ENCODE peak calls at places on chromosome 9, in five cellular contexts. H is heart right ventricle, L is left ventricle myocardium inferior, B is transverse colon, J is prostate gland. O is an unnamed sample.

GRCh38 chr9:106864533-106865143 is 1.7 kb downstream of the ZNF462 start:
- DNase-seq in J (no peak), H (no peak), L (no peak), B (no peak), O (no peak)

GRCh38 chr9:81083821-81084512 is 605.4 kb downstream of the TLE1 start:
- DNase-seq in H (no peak), J (no peak), B (no peak), L (no peak), O (no peak)

GRCh38 chr9:77751341-77752091 is 103.4 kb upstream of the GNA14 start:
- DNase-seq in J (peak; percentile 64), H (no peak), B (no peak), L (no peak), O (no peak)

GRCh38 chr9:104144336-104144735 is 50.2 kb downstream of the SMC2 start:
- DNase-seq in L (no peak), J (no peak), H (no peak), B (no peak), O (no peak)

GRCh38 chr9:134868751-134869553 is 11.7 kb upstream of the FCN2 start:
- DNase-seq in J (no peak), H (no peak), B (no peak), L (no peak), O (no peak)

GRCh38 chr9:80605793-80606192 is 1034.0 kb downstream of the TLE4 start:
- DNase-seq in B (no peak), J (no peak), L (no peak), H (no peak), O (no peak)

GRCh38 chr9:113516840-113517577 is 53.5 kb downstream of the RGS3 start:
- DNase-seq in H (no peak), J (no peak), B (peak; percentile 63), L (no peak), O (no peak)

GRCh38 chr9:112555844-112556482 is 69.3 kb downstream of the KIAA1958 start:
- DNase-seq in H (no peak), B (peak; percentile 77), L (no peak), J (no peak), O (peak; percentile 60)

GRCh38 chr9:114685951-114686350 is 4.0 kb upstream of the TEX48 start:
- DNase-seq in B (no peak), J (no peak), L (no peak), H (no peak), O (no peak)

GRCh38 chr9:99118782-99119466 is 14.0 kb downstream of the TGFBR1 start:
- DNase-seq in J (no peak), B (peak; percentile 33), H (no peak), L (no peak), O (no peak)

GRCh38 chr9:110440796-110441195 is 103.1 kb upstream of the TXNDC8 start:
- DNase-seq in B (no peak), J (no peak), H (no peak), L (no peak), O (no peak)

GRCh38 chr9:4292781-4293180 is 7.1 kb downstream of the GLIS3 start:
- DNase-seq in H (no peak), B (no peak), J (no peak), L (no peak), O (no peak)

GRCh38 chr9:114047717-114048116 is 30.4 kb downstream of the AMBP start:
- DNase-seq in B (no peak), J (no peak), L (no peak), H (no peak), O (no peak)

GRCh38 chr9:133935328-133936040 is 56.6 kb downstream of the VAV2 start:
- DNase-seq in L (peak; percentile 78), B (peak; percentile 50), J (no peak), H (peak; percentile 76), O (no peak)

GRCh38 chr9:116318463-116319271 is 165.1 kb downstream of the PAPPA start:
- DNase-seq in J (no peak), H (peak; percentile 43), B (peak; percentile 26), L (peak; percentile 73), O (no peak)

GRCh38 chr9:99752710-99753109 is 69.0 kb upstream of the NR4A3 start:
- DNase-seq in J (no peak), L (no peak), H (no peak), B (no peak), O (no peak)

GRCh38 chr9:78031271-78031825 is at the start of gene GNAQ:
- DNase-seq in H (peak; percentile 35), L (peak; percentile 33), B (peak; percentile 18), J (no peak), O (no peak)

GRCh38 chr9:138006576-138007233 is 129.1 kb downstream of the CACNA1B start:
- DNase-seq in B (no peak), H (no peak), L (no peak), J (no peak), O (no peak)

GRCh38 chr9:77429928-77430327 is 218.2 kb downstream of the GNA14 start:
- DNase-seq in J (no peak), B (no peak), L (no peak), H (no peak), O (no peak)

GRCh38 chr9:114759512-114759911 is 46.3 kb downstream of the TNFSF15 start:
- DNase-seq in J (no peak), H (no peak), L (no peak), B (no peak), O (no peak)

GRCh38 chr9:79430599-79430998 is 141.2 kb upstream of the TLE4 start:
- DNase-seq in J (no peak), L (no peak), B (no peak), H (no peak), O (no peak)

GRCh38 chr9:100322954-100323536 is 29.7 kb downstream of the TEX10 start:
- DNase-seq in L (no peak), J (peak; percentile 20), H (no peak), B (no peak), O (peak; percentile 44)

GRCh38 chr9:21854594-21854993 is 52.2 kb downstream of the MTAP start:
- DNase-seq in J (no peak), L (no peak), B (peak; percentile 27), H (no peak), O (peak; percentile 88)

GRCh38 chr9:117779760-117780159 is 75.6 kb downstream of the TLR4 start:
- DNase-seq in L (no peak), B (no peak), J (no peak), H (no peak), O (no peak)

GRCh38 chr9:86202338-86202882 is 57.0 kb downstream of the C9orf153 start:
- DNase-seq in B (no peak), L (no peak), J (no peak), H (no peak), O (no peak)

GRCh38 chr9:131627326-131627845 is 82.1 kb downstream of the PRRT1B start:
- DNase-seq in H (no peak), L (no peak), J (no peak), B (no peak), O (no peak)

GRCh38 chr9:84187090-84187489 is 153.5 kb downstream of the SLC28A3 start:
- DNase-seq in L (no peak), J (no peak), H (no peak), B (no peak), O (no peak)

GRCh38 chr9:114166606-114167572 is 11.6 kb downstream of the COL27A1 start:
- DNase-seq in H (no peak), L (no peak), J (no peak), B (no peak), O (no peak)

GRCh38 chr9:136110082-136111061 is 8.3 kb downstream of the TMEM250 start:
- DNase-seq in L (no peak), J (no peak), B (no peak), H (peak; percentile 44), O (no peak)

GRCh38 chr9:129333961-129334743 is 156.1 kb upstream of the IER5L start:
- DNase-seq in L (peak; percentile 93), B (peak; percentile 82), J (peak; percentile 97), H (peak; percentile 89), O (peak; percentile 99)
- H3K4me3 ChIP-seq in L (peak overlapping the region; percentile 54), B (peak overlapping the region; percentile 10), J (no peak overlapping the region), H (peak overlapping the region; percentile 32), O (peak overlapping the region; percentile 11)

DNA sequence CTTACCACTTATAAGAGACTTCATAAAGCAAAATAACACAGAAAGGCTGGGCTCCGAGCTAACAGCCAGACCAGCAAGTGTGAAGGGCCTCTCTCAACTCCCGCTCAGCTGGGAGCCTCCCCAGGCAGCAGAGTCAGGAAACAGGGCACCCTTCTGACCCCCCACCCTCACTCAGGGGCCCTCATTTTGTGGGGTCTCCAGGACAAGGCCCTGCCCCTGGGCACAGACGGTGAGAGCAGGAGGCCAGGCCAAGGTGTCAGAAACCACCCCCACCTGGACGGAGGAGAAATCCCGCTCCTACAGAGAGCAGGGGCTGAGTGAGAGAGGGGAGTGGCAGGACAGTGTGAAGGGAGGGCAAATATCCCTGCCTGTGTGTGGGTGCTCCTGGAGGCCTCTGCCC is 135.8 kb upstream of the FOXD4L5 start:
- DNase-seq in B (no peak), J (no peak), L (no peak), H (no peak), O (no peak)
- H3K9me3 ChIP-seq in B (no peaks in the 10 kb centered on the region), J (no peaks in the 10 kb centered on the region), L (peaks cover 13% of the 10 kb centered on the region), H (no peaks in the 10 kb centered on the region), O (no peaks in the 10 kb centered on the region)

GRCh38 chr9:71895122-71895521 is 15.9 kb downstream of the ABHD17B start:
- DNase-seq in H (no peak), B (no peak), J (no peak), L (no peak), O (no peak)

GRCh38 chr9:71896762-71897161 is 14.2 kb downstream of the ABHD17B start:
- DNase-seq in H (no peak), J (no peak), L (no peak), B (no peak), O (no peak)

GRCh38 chr9:71895955-71896354 is 15.0 kb downstream of the ABHD17B start:
- DNase-seq in H (no peak), B (no peak), J (no peak), L (no peak), O (no peak)

GRCh38 chr9:71901695-71902094 is 9.3 kb downstream of the ABHD17B start:
- DNase-seq in L (no peak), H (no peak), B (no peak), J (no peak), O (no peak)

DNA sequence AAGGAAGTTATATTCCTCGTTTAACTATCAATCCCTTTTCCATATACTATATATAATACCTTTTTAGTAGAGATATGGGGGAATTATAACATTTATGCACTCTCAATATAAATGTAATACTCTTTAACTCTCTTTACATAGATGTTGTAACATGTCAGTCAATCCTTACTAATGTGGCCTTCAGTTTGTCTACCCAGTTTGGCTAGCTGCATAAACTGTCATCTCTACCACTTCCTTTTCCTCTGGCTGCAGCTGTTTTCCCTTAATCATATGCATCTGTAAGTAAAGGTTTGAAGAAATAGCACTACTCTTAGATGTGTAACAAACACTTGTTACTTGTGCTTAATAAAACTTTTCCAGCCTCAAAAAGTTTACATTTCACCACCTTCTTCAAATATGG is 13.4 kb downstream of the ABHD17B start:
- DNase-seq in B (no peak), J (no peak), L (no peak), H (no peak), O (no peak)
- H3K4me3 ChIP-seq in B (no peak overlapping the region), J (no peak overlapping the region), L (no peak overlapping the region), H (no peak overlapping the region), O (no peak overlapping the region)

GRCh38 chr9:92977279-92977678 is 30.0 kb downstream of the FGD3 start:
- DNase-seq in H (no peak), B (no peak), L (no peak), J (no peak), O (no peak)

GRCh38 chr9:92982130-92982529 is 34.8 kb downstream of the FGD3 start:
- DNase-seq in J (no peak), B (no peak), H (no peak), L (no peak), O (no peak)

GRCh38 chr9:92980085-92980745 is 32.9 kb downstream of the FGD3 start:
- DNase-seq in B (no peak), H (no peak), L (no peak), J (no peak), O (no peak)

GRCh38 chr9:92978345-92978875 is 31.1 kb downstream of the FGD3 start:
- DNase-seq in B (no peak), L (no peak), H (no peak), J (no peak), O (no peak)

GRCh38 chr9:92979657-92980056 is 32.3 kb downstream of the FGD3 start:
- DNase-seq in J (no peak), L (no peak), H (no peak), B (no peak), O (no peak)
- H3K9me3 ChIP-seq in J (no peaks in the 10 kb centered on the region), L (peaks cover 18% of the 10 kb centered on the region), H (peaks cover 4% of the 10 kb centered on the region), B (no peaks in the 10 kb centered on the region), O (peaks cover 32% of the 10 kb centered on the region)

O was measured in Caco-2.